ENCODE peak calls at places on chromosomes 12 and 14, in seven cellular contexts. D is PC-3; L is AG04450; B is endodermal cell; U is effector memory CD4-positive, alpha-beta T cell; E is right lobe of liver; F is heart right ventricle. R is an unnamed sample.

GRCh38 chr12:131536337-131536736 is 174.6 kb upstream of the SFSWAP start:
- DNase-seq in E (no peak), F (no peak), D (no peak), U (peak; percentile 5), L (no peak), B (no peak), R (peak; percentile 30)

GRCh38 chr14:93035917-93036651 is 79.6 kb downstream of the ITPK1 start:
- DNase-seq in D (peak; percentile 39), L (no peak), B (no peak), F (no peak), U (no peak), E (no peak), R (no peak)

GRCh38 chr12:31005944-31006361 is 67.7 kb upstream of the DDX11 start:
- DNase-seq in B (no peak), U (no peak), E (peak; percentile 40), L (no peak), F (no peak), D (peak; percentile 90), R (no peak)

GRCh38 chr12:22164101-22164500 is 118.1 kb downstream of the CMAS start:
- DNase-seq in E (no peak), L (no peak), F (no peak), D (no peak), U (no peak), B (no peak), R (no peak)

GRCh38 chr14:75383721-75384120 is 44.1 kb upstream of the JDP2 start:
- DNase-seq in U (no peak), B (no peak), F (no peak), L (no peak), E (no peak), D (no peak), R (no peak)

GRCh38 chr14:55819610-55820304 is 239.8 kb downstream of the KTN1 start:
- DNase-seq in F (no peak), E (no peak), L (no peak), B (no peak), D (no peak), U (no peak), R (no peak)

GRCh38 chr12:96327889-96328288 is 72.3 kb downstream of the CDK17 start:
- DNase-seq in F (no peak), D (no peak), E (no peak), L (no peak), U (no peak), B (no peak), R (no peak)

GRCh38 chr12:114443607-114444421 is 37.9 kb upstream of the TBX5 start:
- DNase-seq in B (peak; percentile 73), U (no peak), L (no peak), E (no peak), D (no peak), F (no peak), R (no peak)

GRCh38 chr14:70425349-70425748 is 8.5 kb upstream of the SYNJ2BP start:
- DNase-seq in B (no peak), L (no peak), U (no peak), D (no peak), F (no peak), E (no peak), R (no peak)

GRCh38 chr12:47024463-47024862 is 55.0 kb upstream of the PCED1B start:
- DNase-seq in E (no peak), D (no peak), B (no peak), U (no peak), L (no peak), F (no peak), R (no peak)

GRCh38 chr14:20986811-20987210 is 3.0 kb upstream of the METTL17 start:
- DNase-seq in L (peak; percentile 75), U (no peak), E (no peak), F (peak; percentile 22), D (peak; percentile 95), B (no peak), R (no peak)

GRCh38 chr14:63853831-63854293 is 1.1 kb downstream of the SYNE2 start:
- DNase-seq in D (peak; percentile 73), E (peak; percentile 70), U (peak; percentile 51), B (peak; percentile 66), F (peak; percentile 52), L (no peak), R (peak; percentile 54)

GRCh38 chr12:20212036-20212435 is 156.3 kb upstream of the PDE3A start:
- DNase-seq in E (no peak), F (no peak), L (no peak), U (no peak), B (no peak), D (no peak), R (no peak)

GRCh38 chr12:20213851-20214250 is 154.5 kb upstream of the PDE3A start:
- DNase-seq in L (no peak), D (no peak), E (no peak), F (no peak), B (no peak), U (no peak), R (no peak)

GRCh38 chr12:20214286-20214685 is 154.1 kb upstream of the PDE3A start:
- DNase-seq in B (no peak), L (no peak), E (no peak), F (no peak), D (no peak), U (no peak), R (no peak)

GRCh38 chr12:20211537-20211936 is 156.8 kb upstream of the PDE3A start:
- DNase-seq in B (no peak), E (no peak), U (no peak), L (no peak), D (no peak), F (no peak), R (no peak)

GRCh38 chr12:20212658-20213387 is 155.5 kb upstream of the PDE3A start:
- DNase-seq in B (peak; percentile 92), L (peak; percentile 88), E (peak; percentile 71), U (no peak), F (peak; percentile 89), D (peak; percentile 84), R (peak; percentile 76)
- H3K4me3 ChIP-seq in B (no peak overlapping the region), L (no peak overlapping the region), E (no peak overlapping the region), U (no peak overlapping the region), F (peak overlapping the region; percentile 16), D (no peak overlapping the region), R (no peak overlapping the region)

DNA sequence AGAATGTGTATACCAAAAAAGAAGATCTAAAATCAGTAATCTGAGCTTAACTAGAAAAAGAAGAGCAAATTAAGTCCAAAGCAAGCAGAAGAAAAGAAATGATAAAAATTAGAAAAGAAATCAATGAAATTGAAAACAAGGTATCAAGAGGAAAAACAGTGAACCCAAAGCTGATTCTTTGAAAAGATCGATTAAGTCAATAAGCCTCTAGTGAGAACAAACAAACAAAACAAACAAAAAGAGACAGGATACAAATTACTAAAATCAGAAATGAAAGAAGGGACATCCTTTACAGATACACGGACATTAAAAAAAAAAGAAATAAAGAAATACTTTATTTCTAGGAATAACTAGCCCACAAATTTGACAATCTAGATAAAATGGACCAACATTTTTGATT is 12.9 kb upstream of the GALNT8 start:
- DNase-seq in U (no peak), B (no peak), L (no peak), D (no peak), E (no peak), F (no peak), R (no peak)
- H3K27me3 ChIP-seq in U (no peaks in the 10 kb centered on the region), B (no peaks in the 10 kb centered on the region), L (no peaks in the 10 kb centered on the region), D (peaks cover 23% of the 10 kb centered on the region), E (no peaks in the 10 kb centered on the region), F (no peaks in the 10 kb centered on the region), R (no peaks in the 10 kb centered on the region)

GRCh38 chr14:53615254-53615653 is 341.4 kb downstream of the BMP4 start:
- DNase-seq in D (no peak), E (no peak), U (no peak), F (no peak), B (no peak), L (no peak), R (no peak)

GRCh38 chr14:53610947-53611346 is 345.7 kb downstream of the BMP4 start:
- DNase-seq in F (no peak), B (no peak), D (no peak), U (no peak), E (no peak), L (no peak), R (no peak)

GRCh38 chr14:53609009-53609408 is 347.6 kb downstream of the BMP4 start:
- DNase-seq in F (no peak), B (no peak), U (no peak), D (no peak), E (no peak), L (no peak), R (no peak)

GRCh38 chr14:53608369-53608768 is 348.3 kb downstream of the BMP4 start:
- DNase-seq in E (no peak), D (peak; percentile 88), L (no peak), B (no peak), U (no peak), F (no peak), R (peak; percentile 14)

DNA sequence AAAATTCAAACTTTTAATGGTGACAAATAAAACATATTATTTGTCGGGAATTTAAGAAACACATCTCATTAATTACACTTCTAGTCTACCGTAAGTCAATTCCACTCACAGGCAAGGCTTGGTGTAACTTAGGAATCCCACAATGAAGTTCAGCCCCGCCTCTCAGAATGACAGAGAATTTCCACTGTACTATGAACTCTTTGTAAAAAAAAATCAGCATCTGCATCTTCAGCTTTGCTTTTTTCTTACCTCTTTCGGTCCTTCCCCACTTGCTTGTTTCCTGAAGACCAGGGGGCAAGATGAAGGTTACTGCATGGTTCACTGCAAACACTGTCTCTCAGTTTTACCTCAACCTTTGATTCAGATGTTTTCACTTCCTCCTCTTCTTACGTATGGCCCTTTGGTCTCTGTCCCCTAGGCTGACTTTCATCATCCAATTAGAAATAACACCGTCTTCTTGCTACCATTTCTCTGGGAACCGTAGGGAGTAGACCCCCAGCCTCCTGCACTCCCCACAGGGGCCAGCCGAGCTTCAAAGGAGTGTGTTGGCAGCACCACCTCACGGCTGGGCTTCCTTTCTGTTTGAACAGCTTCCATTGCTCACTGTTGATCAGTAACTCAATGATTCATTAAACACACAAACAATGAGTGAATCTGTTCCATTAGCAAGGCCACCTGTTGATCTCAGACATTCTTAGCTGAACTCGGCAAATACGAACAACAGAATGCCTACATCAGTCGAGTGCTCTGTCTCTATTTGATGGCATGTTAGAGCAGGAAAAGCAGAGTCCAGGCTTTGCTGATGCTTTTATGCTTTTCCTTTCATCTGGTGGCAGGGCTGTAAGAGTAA is 343.0 kb downstream of the BMP4 start:
- DNase-seq in D (peak; percentile 92), F (no peak), E (peak; percentile 55), B (peak; percentile 76), L (peak; percentile 69), U (no peak), R (no peak)
- H3K4me3 ChIP-seq in D (peak overlapping the region; percentile 46), F (no peak overlapping the region), E (peak overlapping the region; percentile 20), B (peak overlapping the region; percentile 21), L (peak overlapping the region; percentile 8), U (no peak overlapping the region), R (no peak overlapping the region)

GRCh38 chr14:37590810-37591139 is 4.3 kb downstream of the FOXA1 start:
- DNase-seq in E (no peak), B (no peak), U (no peak), D (peak; percentile 8), F (no peak), L (no peak), R (no peak)

GRCh38 chr14:37590096-37590809 is 4.8 kb downstream of the FOXA1 start:
- DNase-seq in F (no peak), E (no peak), B (no peak), D (peak; percentile 55), U (no peak), L (no peak), R (no peak)

GRCh38 chr14:37591941-37592287 is 3.1 kb downstream of the FOXA1 start:
- DNase-seq in B (no peak), U (no peak), E (peak; percentile 77), F (no peak), D (peak; percentile 73), L (no peak), R (no peak)

GRCh38 chr14:37592288-37593274 is 2.5 kb downstream of the FOXA1 start:
- DNase-seq in F (no peak), L (no peak), B (peak; percentile 64), U (no peak), D (peak; percentile 52), E (peak; percentile 63), R (no peak)

GRCh38 chr14:37591311-37591940 is 3.6 kb downstream of the FOXA1 start:
- DNase-seq in U (no peak), B (peak; percentile 93), D (peak; percentile 53), L (no peak), E (peak; percentile 84), F (no peak), R (no peak)
- H3K27me3 ChIP-seq in U (peaks cover 45% of the 10 kb centered on the region), B (peaks cover 78% of the 10 kb centered on the region), D (no peaks in the 10 kb centered on the region), L (peaks cover 76% of the 10 kb centered on the region), E (no peaks in the 10 kb centered on the region), F (peaks cover 99% of the 10 kb centered on the region), R (peaks cover 97% of the 10 kb centered on the region)

R was measured in gastrocnemius medialis.